ENCODE peak calls at places on chromosome 16, in ten cellular contexts. Z is effector memory CD4-positive, alpha-beta T cell; O is naive thymus-derived CD4-positive, alpha-beta T cell; V is psoas muscle; B is CD8-positive, alpha-beta T cell; P is endothelial cell of umbilical vein; L is tibial artery; M is A549; T is fibroblast of lung; Q is CD8-positive, alpha-beta memory T cell. N is an unnamed sample.

GRCh38 chr16:22191089-22191965 is 14.8 kb upstream of the EEF2K start:
- DNase-seq in T (peak; percentile 96), V (peak; percentile 100), O (peak; percentile 97), B (peak; percentile 98), P (peak; percentile 97), M (peak; percentile 97), L (peak; percentile 100), Q (peak; percentile 98), Z (peak; percentile 99), N (peak; percentile 99)

GRCh38 chr16:28537964-28538732 is 626 bp downstream of the NUPR1 start:
- DNase-seq in Z (no peak), L (no peak), Q (no peak), T (no peak), M (no peak), V (peak; percentile 30), O (no peak), P (no peak), B (no peak), N (no peak)

GRCh38 chr16:86294535-86294934 is 215.8 kb upstream of the FOXF1 start:
- DNase-seq in Q (no peak), Z (no peak), O (no peak), B (no peak), T (no peak), M (no peak), V (no peak), P (no peak), L (no peak), N (no peak)

GRCh38 chr16:78987676-78988075 is 612.9 kb downstream of the MAF start:
- DNase-seq in T (no peak), O (no peak), B (no peak), Q (no peak), V (no peak), Z (no peak), L (no peak), P (no peak), M (no peak), N (no peak)

GRCh38 chr16:24360936-24361335 is 104.8 kb downstream of the CACNG3 start:
- DNase-seq in Q (no peak), V (no peak), M (no peak), O (no peak), L (no peak), P (no peak), T (no peak), Z (no peak), B (no peak), N (no peak)

GRCh38 chr16:12901204-12901596 is 198 bp upstream of the SHISA9 start:
- DNase-seq in M (no peak), Q (no peak), Z (no peak), O (no peak), P (no peak), B (no peak), V (no peak), T (no peak), L (no peak), N (no peak)

GRCh38 chr16:54655171-54655590 is 275.5 kb upstream of the IRX5 start:
- DNase-seq in T (peak; percentile 49), O (no peak), P (peak; percentile 65), Z (no peak), L (peak; percentile 23), B (no peak), Q (no peak), V (no peak), M (no peak), N (no peak)

GRCh38 chr16:23478566-23478965 is 25.6 kb upstream of the COG7 start:
- DNase-seq in B (no peak), Z (no peak), O (no peak), P (no peak), M (no peak), Q (no peak), V (no peak), L (no peak), T (no peak), N (no peak)

GRCh38 chr16:66511615-66512500 is 38.1 kb downstream of the TK2 start:
- DNase-seq in L (no peak), T (peak; percentile 86), O (no peak), Q (no peak), P (peak; percentile 70), V (no peak), Z (no peak), B (no peak), M (peak; percentile 90), N (no peak)

GRCh38 chr16:31485571-31485970 is 2.6 kb downstream of the SLC5A2 start:
- DNase-seq in M (no peak), B (no peak), Z (no peak), V (no peak), P (no peak), L (no peak), Q (no peak), O (no peak), T (no peak), N (no peak)

GRCh38 chr16:66592814-66593213 is 11.7 kb upstream of the CMTM3 start:
- DNase-seq in T (no peak), O (no peak), P (no peak), Z (no peak), L (no peak), Q (no peak), V (no peak), M (no peak), B (no peak), N (no peak)

GRCh38 chr16:66294507-66294906 is 72.0 kb upstream of the CDH5 start:
- DNase-seq in O (no peak), T (no peak), Z (no peak), L (no peak), M (no peak), P (no peak), B (peak; percentile 13), V (no peak), Q (no peak), N (no peak)

GRCh38 chr16:69927056-69927757 is 23.9 kb upstream of the CLEC18A start:
- DNase-seq in M (no peak), B (no peak), Z (no peak), V (peak; percentile 76), O (no peak), L (peak; percentile 86), P (no peak), T (peak; percentile 87), Q (no peak), N (no peak)

GRCh38 chr16:52191533-52192134 is 355.3 kb downstream of the TOX3 start:
- DNase-seq in L (peak; percentile 50), P (peak; percentile 60), O (peak; percentile 8), T (peak; percentile 39), B (peak; percentile 66), Q (peak; percentile 25), M (peak; percentile 70), Z (no peak), V (peak; percentile 25), N (no peak)

GRCh38 chr16:74742051-74742481 is 32.6 kb downstream of the FA2H start:
- DNase-seq in T (peak; percentile 47), P (no peak), Z (no peak), O (no peak), Q (no peak), B (no peak), V (no peak), L (no peak), M (peak; percentile 65), N (no peak)

GRCh38 chr16:73047221-73047535 is 750 bp downstream of the ZFHX3 start:
- DNase-seq in O (no peak), B (no peak), P (no peak), T (peak; percentile 90), V (no peak), Z (no peak), M (no peak), Q (no peak), L (peak; percentile 20), N (no peak)

GRCh38 chr16:80197790-80198201 is 343.0 kb upstream of the DYNLRB2 start:
- DNase-seq in B (no peak), O (no peak), L (no peak), P (peak; percentile 91), M (peak; percentile 87), T (peak; percentile 97), V (no peak), Q (no peak), Z (no peak), N (no peak)

GRCh38 chr16:12548270-12548983 is 255.3 kb downstream of the CPPED1 start:
- DNase-seq in T (no peak), Q (no peak), L (no peak), P (no peak), Z (no peak), M (no peak), V (no peak), O (no peak), B (no peak), N (no peak)

GRCh38 chr16:88782454-88783390 is 2.3 kb downstream of the PIEZO1 start:
- DNase-seq in O (no peak), M (no peak), T (peak; percentile 85), B (no peak), L (no peak), Q (peak; percentile 32), Z (peak; percentile 66), P (peak; percentile 47), V (no peak), N (no peak)
- H3K27ac ChIP-seq in O (peak overlapping the region; percentile 72), M (peak overlapping the region; percentile 97), T (peak overlapping the region; percentile 83), B (no peak overlapping the region), L (peak overlapping the region; percentile 90), Q (peak overlapping the region; percentile 80), Z (peak overlapping the region; percentile 84), P (peak overlapping the region; percentile 86), V (no peak overlapping the region), N (peak overlapping the region; percentile 98)

GRCh38 chr16:68770671-68771070 is 33.6 kb downstream of the CDH1 start:
- DNase-seq in V (no peak), T (no peak), M (no peak), L (no peak), O (no peak), Q (no peak), Z (no peak), P (no peak), B (no peak), N (no peak)
- H3K27ac ChIP-seq in V (no peak overlapping the region), T (no peak overlapping the region), M (no peak overlapping the region), L (no peak overlapping the region), O (no peak overlapping the region), Q (no peak overlapping the region), Z (no peak overlapping the region), P (no peak overlapping the region), B (no peak overlapping the region), N (no peak overlapping the region)

GRCh38 chr16:53519417-53520091 is 16.5 kb upstream of the AKTIP start:
- DNase-seq in P (no peak), M (no peak), L (no peak), T (no peak), B (no peak), Z (peak; percentile 4), Q (no peak), O (no peak), V (no peak), N (no peak)
- H3K27ac ChIP-seq in P (peak overlapping the region; percentile 97), M (no peak overlapping the region), L (no peak overlapping the region), T (no peak overlapping the region), B (peak overlapping the region; percentile 1), Z (no peak overlapping the region), Q (peak overlapping the region; percentile 62), O (no peak overlapping the region), V (peak overlapping the region; percentile 70), N (peak overlapping the region; percentile 38)

DNA sequence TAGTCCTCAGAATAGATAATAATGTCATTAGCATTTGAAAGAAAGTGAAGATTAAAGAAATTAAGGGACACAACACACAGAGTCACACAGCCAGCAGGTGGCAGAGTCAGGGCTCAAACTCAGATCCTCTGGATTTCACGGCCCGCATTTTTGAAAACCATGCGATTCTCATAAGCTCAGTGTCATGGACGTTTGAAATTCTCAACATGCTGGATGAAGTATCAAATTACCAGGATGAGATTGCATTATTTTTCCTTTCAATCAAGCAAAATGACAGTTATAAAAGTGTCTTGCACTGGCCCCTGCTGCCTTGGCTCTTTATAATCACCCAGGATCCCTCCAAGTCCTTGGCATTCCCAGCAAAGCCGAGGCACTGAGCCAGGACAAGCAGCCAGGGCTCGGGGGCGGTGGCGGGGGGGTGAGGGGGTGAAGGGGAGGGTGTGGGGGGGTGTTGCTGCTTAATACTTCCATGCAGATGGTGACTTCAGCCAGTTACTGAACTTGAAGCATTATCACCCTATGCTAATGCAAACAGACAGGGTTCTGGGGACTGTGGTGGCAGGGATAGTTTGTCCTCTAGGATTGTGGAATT is 6.6 kb upstream of the BMERB1 start:
- DNase-seq in Z (no peak), O (peak; percentile 30), L (peak; percentile 79), B (peak; percentile 70), M (peak; percentile 82), T (peak; percentile 81), V (peak; percentile 71), Q (peak; percentile 24), P (peak; percentile 82), N (no peak)
- H3K27ac ChIP-seq in Z (no peak overlapping the region), O (no peak overlapping the region), L (peak overlapping the region; percentile 27), B (no peak overlapping the region), M (peak overlapping the region; percentile 67), T (no peak overlapping the region), V (peak overlapping the region; percentile 36), Q (no peak overlapping the region), P (no peak overlapping the region), N (no peak overlapping the region)

N was measured in esophagus squamous epithelium.